ENCODE peak calls at places on chromosomes 11 and 22, in nine cellular contexts. R is cardiac muscle cell, P is lower lobe of right lung, N is ovary, G is astrocyte, C is cardiac fibroblast, J is pancreas, I is AG09309, V is OCI-LY7. K is an unnamed sample.

GRCh38 chr22:46803031-46803880 is 40.8 kb downstream of the TBC1D22A start:
- DNase-seq in R (peak), P (peak), N (no peak), G (no peak), C (peak), J (peak), I (no peak), V (peak), K (peak)

GRCh38 chr22:40176921-40177737 is 596 bp upstream of the TNRC6B start:
- DNase-seq in R (peak), P (no peak), N (no peak), G (peak), C (peak), J (peak), I (no peak), V (peak), K (peak)

GRCh38 chr11:134750619-134751018 is 338.6 kb upstream of the B3GAT1 start:
- DNase-seq in R (no peak), P (no peak), N (no peak), G (no peak), C (no peak), J (no peak), I (no peak), V (no peak), K (no peak)

GRCh38 chr11:44626645-44627044 is 61.2 kb downstream of the CD82 start:
- DNase-seq in R (no peak), P (no peak), N (no peak), G (no peak), C (no peak), J (peak), I (no peak), V (no peak), K (no peak)

GRCh38 chr11:64659417-64660144 is 63.4 kb downstream of the NRXN2 start:
- DNase-seq in R (no peak), P (peak), N (no peak), G (peak), C (peak), J (no peak), I (peak), V (no peak), K (peak)

GRCh38 chr11:92969634-92970347 is at the start of gene MTNR1B:
- DNase-seq in R (peak), P (no peak), N (no peak), G (no peak), C (no peak), J (no peak), I (no peak), V (no peak), K (no peak)

GRCh38 chr11:43920598-43921419 is 21.6 kb upstream of the C11orf96 start:
- DNase-seq in R (no peak), P (no peak), N (peak), G (peak), C (peak), J (peak), I (peak), V (no peak), K (peak)

GRCh38 chr22:31079095-31079642 is 1.9 kb upstream of the SMTN start:
- DNase-seq in R (no peak), P (no peak), N (peak), G (no peak), C (no peak), J (peak), I (no peak), V (peak), K (no peak)

GRCh38 chr11:117179048-117179999 is 781 bp downstream of the SIDT2 start:
- DNase-seq in R (peak), P (peak), N (peak), G (peak), C (peak), J (peak), I (no peak), V (peak), K (no peak)

GRCh38 chr11:11263238-11264030 is 89.6 kb downstream of the CSNK2A3 start:
- DNase-seq in R (no peak), P (no peak), N (no peak), G (no peak), C (peak), J (no peak), I (no peak), V (no peak), K (no peak)

GRCh38 chr11:41177791-41178190 is 281.7 kb downstream of the LRRC4C start:
- DNase-seq in R (no peak), P (no peak), N (no peak), G (peak), C (no peak), J (no peak), I (no peak), V (no peak), K (no peak)

GRCh38 chr11:126992065-126992803 is 8.3 kb downstream of the KIRREL3 start:
- DNase-seq in R (no peak), P (no peak), N (no peak), G (peak), C (peak), J (no peak), I (peak), V (no peak), K (no peak)

GRCh38 chr11:66686100-66686785 is 8.6 kb upstream of the RBM4B start:
- DNase-seq in R (no peak), P (no peak), N (no peak), G (no peak), C (no peak), J (no peak), I (no peak), V (no peak), K (peak)

GRCh38 chr22:19636696-19637355 is 77.5 kb upstream of the SEPTIN5 start:
- DNase-seq in R (no peak), P (no peak), N (no peak), G (no peak), C (no peak), J (no peak), I (no peak), V (no peak), K (no peak)

GRCh38 chr22:49189871-49190270 is 637.8 kb downstream of the BRD1 start:
- DNase-seq in R (no peak), P (peak), N (no peak), G (no peak), C (no peak), J (no peak), I (no peak), V (no peak), K (no peak)

GRCh38 chr11:11081273-11081672 is 223.4 kb upstream of the ZBED5 start:
- DNase-seq in R (no peak), P (no peak), N (no peak), G (no peak), C (no peak), J (no peak), I (no peak), V (no peak), K (no peak)

GRCh38 chr11:72634472-72635095 is 39.6 kb downstream of the PDE2A start:
- DNase-seq in R (no peak), P (no peak), N (peak), G (no peak), C (no peak), J (no peak), I (no peak), V (no peak), K (no peak)

GRCh38 chr22:35638408-35638807 is 9.8 kb upstream of the APOL6 start:
- DNase-seq in R (peak), P (peak), N (peak), G (peak), C (peak), J (peak), I (peak), V (no peak), K (no peak)

GRCh38 chr22:46974077-46974476 is 211.6 kb downstream of the TBC1D22A start:
- DNase-seq in R (no peak), P (no peak), N (no peak), G (no peak), C (no peak), J (no peak), I (no peak), V (no peak), K (no peak)

GRCh38 chr11:66346476-66347424 is 679 bp downstream of the B4GAT1 start:
- DNase-seq in R (no peak), P (no peak), N (no peak), G (no peak), C (no peak), J (peak), I (no peak), V (no peak), K (no peak)

GRCh38 chr11:2376751-2377451 is at the start of gene CD81:
- DNase-seq in R (peak), P (peak), N (peak), G (no peak), C (peak), J (peak), I (no peak), V (peak), K (no peak)

GRCh38 chr11:3000032-3000961 is 8.2 kb upstream of the NAP1L4 start:
- DNase-seq in R (peak), P (peak), N (peak), G (peak), C (peak), J (peak), I (no peak), V (no peak), K (no peak)

GRCh38 chr11:132028380-132029240 is 658.2 kb downstream of the NTM start:
- DNase-seq in R (peak), P (no peak), N (no peak), G (no peak), C (peak), J (no peak), I (no peak), V (peak), K (no peak)

GRCh38 chr11:61725632-61726280 is 26.7 kb upstream of the MYRF start:
- DNase-seq in R (no peak), P (no peak), N (peak), G (peak), C (peak), J (no peak), I (no peak), V (no peak), K (no peak)

GRCh38 chr11:65213322-65214211 is 31.8 kb downstream of the CAPN1 start:
- DNase-seq in R (no peak), P (no peak), N (no peak), G (no peak), C (no peak), J (no peak), I (no peak), V (no peak), K (no peak)

GRCh38 chr11:57787205-57787604 is 25.6 kb downstream of the CTNND1 start:
- DNase-seq in R (no peak), P (no peak), N (no peak), G (no peak), C (no peak), J (no peak), I (no peak), V (no peak), K (no peak)

GRCh38 chr11:20308601-20309000 is 54.9 kb upstream of the HTATIP2 start:
- DNase-seq in R (no peak), P (no peak), N (no peak), G (no peak), C (no peak), J (no peak), I (no peak), V (no peak), K (no peak)

GRCh38 chr11:124894606-124895430 is 2.8 kb downstream of the ROBO4 start:
- DNase-seq in R (no peak), P (no peak), N (no peak), G (no peak), C (no peak), J (no peak), I (no peak), V (no peak), K (no peak)

GRCh38 chr11:111878385-111878765 is 590 bp downstream of the FDXACB1 start:
- DNase-seq in R (no peak), P (no peak), N (no peak), G (no peak), C (no peak), J (no peak), I (no peak), V (no peak), K (no peak)

GRCh38 chr22:45879552-45879949 is 97.4 kb downstream of the WNT7B start:
- DNase-seq in R (no peak), P (no peak), N (no peak), G (no peak), C (no peak), J (no peak), I (no peak), V (no peak), K (peak)

GRCh38 chr22:46081036-46081830 is 69.1 kb upstream of the PPARA start:
- DNase-seq in R (no peak), P (peak), N (peak), G (no peak), C (no peak), J (no peak), I (no peak), V (no peak), K (no peak)

GRCh38 chr11:1139441-1140066 is 18.2 kb upstream of the MUC5AC start:
- DNase-seq in R (no peak), P (no peak), N (no peak), G (peak), C (peak), J (no peak), I (no peak), V (no peak), K (no peak)

GRCh38 chr22:48431536-48432315 is 1395.9 kb downstream of the BRD1 start:
- DNase-seq in R (no peak), P (no peak), N (no peak), G (no peak), C (no peak), J (no peak), I (no peak), V (no peak), K (no peak)

GRCh38 chr11:83520849-83521248 is 234.7 kb upstream of the CCDC90B start:
- DNase-seq in R (no peak), P (no peak), N (no peak), G (no peak), C (no peak), J (no peak), I (no peak), V (no peak), K (no peak)

GRCh38 chr22:44394246-44395115 is 81.7 kb upstream of the SHISAL1 start:
- DNase-seq in R (no peak), P (no peak), N (no peak), G (no peak), C (no peak), J (no peak), I (no peak), V (no peak), K (peak)

GRCh38 chr11:63564785-63565350 is 1.7 kb upstream of the PLAAT2 start:
- DNase-seq in R (no peak), P (peak), N (no peak), G (no peak), C (no peak), J (no peak), I (no peak), V (no peak), K (no peak)

GRCh38 chr11:134040386-134041297 is 28.2 kb upstream of the JAM3 start:
- DNase-seq in R (peak), P (no peak), N (peak), G (peak), C (peak), J (no peak), I (no peak), V (no peak), K (peak)

GRCh38 chr11:69891421-69892236 is 72.4 kb upstream of the FGF3 start:
- DNase-seq in R (no peak), P (no peak), N (no peak), G (no peak), C (no peak), J (no peak), I (no peak), V (no peak), K (no peak)

GRCh38 chr11:69893631-69894030 is 74.4 kb upstream of the FGF3 start:
- DNase-seq in R (no peak), P (peak), N (no peak), G (no peak), C (no peak), J (no peak), I (no peak), V (no peak), K (no peak)

GRCh38 chr11:69892986-69893555 is 73.9 kb upstream of the FGF3 start:
- DNase-seq in R (no peak), P (peak), N (no peak), G (no peak), C (no peak), J (no peak), I (no peak), V (no peak), K (no peak)

GRCh38 chr11:69890476-69890875 is 71.3 kb upstream of the FGF3 start:
- DNase-seq in R (no peak), P (no peak), N (no peak), G (no peak), C (no peak), J (no peak), I (no peak), V (no peak), K (no peak)

DNA sequence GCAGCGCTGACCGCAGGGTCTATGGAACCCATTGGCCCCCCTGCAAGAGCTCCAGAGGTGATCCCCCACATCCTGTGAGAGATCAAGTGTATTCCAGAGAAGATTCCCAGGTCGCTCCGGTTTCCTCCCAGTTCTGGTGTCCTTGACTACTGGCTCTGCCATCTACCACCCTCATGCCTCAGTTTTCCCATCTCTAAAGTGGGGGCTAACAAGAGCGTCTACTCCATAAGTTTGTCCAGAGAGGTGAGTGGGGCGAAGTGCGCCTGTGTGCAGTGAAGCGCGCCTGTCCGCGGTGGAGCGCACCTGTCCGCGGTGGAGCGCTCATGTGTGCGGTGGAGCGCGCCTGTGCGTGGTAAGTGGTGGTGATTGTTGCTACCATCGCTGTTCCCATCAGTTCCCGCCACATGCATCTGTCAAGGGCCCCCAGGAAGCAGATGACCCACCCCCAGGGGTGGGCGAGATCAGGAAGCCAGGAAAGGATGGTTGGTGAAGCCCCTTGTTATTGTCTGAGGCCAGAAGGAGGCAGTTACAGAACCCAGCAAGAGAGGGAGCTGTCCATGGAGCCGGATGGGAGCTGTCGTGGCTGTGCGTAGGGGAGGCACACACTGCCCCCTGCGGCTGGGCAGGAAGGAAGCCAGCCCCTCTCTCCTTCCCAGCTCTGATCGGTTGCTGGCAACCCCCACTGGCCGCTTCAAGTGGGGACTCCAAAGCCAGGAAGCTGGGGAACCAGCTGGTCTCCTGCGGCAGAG is 73.2 kb upstream of the FGF3 start:
- DNase-seq in R (peak), P (no peak), N (no peak), G (no peak), C (no peak), J (no peak), I (no peak), V (no peak), K (no peak)
- TF ChIP-seq CTCF in R (peak), P (no peak), N (no peak), G (peak), C (no peak), J (no peak), I (peak), V (no peak), K (no peak)

DNA sequence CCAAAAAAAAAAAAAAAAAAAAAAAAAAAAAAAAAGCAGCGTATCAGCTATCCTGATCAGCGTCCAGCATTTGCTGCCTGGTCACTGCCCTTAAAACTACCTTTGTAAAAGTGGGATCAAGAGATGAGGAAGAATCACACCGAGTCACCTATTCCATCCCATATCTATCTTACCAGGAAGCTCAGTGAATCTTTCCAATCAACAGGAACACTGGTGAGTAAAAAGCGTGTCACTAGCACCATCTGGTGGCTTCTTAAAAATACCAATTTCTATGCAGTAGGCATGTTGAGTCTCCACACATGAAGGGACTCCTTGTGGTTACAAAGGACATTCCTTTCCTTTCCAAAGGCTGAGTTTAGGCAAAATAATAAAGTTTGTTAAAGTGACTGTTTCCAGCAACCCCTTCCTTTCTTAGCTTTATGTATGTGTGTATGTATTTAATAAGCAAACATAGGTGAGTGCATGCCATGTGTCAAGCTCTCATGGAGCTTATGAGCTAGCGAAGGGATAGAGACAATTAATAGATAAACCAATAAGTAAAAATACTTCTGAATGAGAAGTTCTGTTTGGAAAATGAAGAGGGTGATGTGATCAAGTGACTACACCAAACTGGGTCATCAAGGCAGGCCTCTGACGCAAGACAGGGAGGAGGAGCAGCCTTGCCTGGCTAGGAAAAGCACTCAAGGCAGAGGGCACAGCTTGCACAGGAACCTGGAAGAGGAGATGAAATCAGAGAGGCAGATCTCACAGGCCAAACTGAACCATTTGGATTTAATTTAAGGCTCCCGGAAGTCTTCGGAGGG is 13.9 kb upstream of the TP53AIP1 start:
- DNase-seq in R (peak), P (no peak), N (no peak), G (peak), C (peak), J (peak), I (peak), V (peak), K (no peak)
- TF ChIP-seq CTCF in R (peak), P (peak), N (peak), G (peak), C (peak), J (peak), I (peak), V (peak), K (peak)

DNA sequence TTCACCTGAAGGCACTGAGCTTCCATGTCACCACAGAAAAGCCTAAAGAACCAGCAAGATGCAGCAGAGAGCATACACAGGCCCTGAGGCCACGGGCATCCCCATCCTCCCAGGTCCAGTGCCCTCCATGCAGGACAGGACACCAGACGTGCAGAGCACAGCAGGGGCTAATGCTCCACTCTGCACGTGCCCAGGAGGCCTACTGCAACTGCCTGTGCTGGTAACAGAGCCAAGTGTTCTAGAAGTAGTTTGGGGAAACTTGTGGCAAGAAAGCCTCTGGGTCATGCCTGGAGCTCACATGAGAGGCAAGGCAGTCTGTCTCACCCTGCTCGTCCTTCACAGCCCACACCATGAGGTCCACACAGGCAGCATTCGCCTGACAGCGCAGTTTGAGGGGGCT is 30.7 kb downstream of the SERPIND1 start:
- DNase-seq in R (no peak), P (no peak), N (no peak), G (no peak), C (no peak), J (no peak), I (no peak), V (no peak), K (no peak)
- TF ChIP-seq CTCF in R (no peak), P (no peak), N (no peak), G (no peak), C (no peak), J (no peak), I (no peak), V (no peak), K (no peak)

DNA sequence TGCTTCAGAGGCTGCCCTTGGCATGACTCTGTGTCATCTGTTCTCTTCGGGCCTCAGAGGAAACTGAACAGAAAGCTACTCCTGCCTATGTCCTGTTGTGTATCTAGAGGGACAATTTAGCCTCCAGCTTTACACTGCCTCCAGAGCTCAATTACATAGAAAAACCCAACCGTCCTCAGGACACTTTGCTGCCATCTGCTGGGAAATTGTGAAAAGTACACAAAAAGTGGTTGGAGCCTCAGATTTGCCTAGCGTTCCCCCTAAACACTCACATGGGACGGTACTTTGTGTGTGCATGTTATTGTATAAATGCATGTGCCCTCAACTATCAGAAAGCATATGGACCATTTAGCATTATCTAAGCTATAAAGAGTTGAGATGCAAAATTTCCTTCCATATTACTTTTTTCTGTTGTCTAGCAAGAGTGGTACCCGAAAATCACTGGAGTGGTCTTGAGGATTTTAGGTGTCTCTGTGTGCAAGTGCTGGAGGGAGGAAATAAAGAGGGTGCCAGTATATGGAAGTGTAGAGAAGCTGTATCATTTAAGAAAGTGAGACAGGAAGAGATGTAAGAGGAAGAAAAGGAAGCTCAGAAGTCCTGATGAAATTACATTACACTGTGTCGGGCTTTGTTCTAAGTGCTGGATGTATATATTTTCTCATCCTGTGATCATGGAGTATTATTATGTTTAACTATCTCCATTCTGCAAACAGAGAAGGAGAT is 8.7 kb upstream of the MS4A4E start:
- DNase-seq in R (peak), P (no peak), N (no peak), G (no peak), C (peak), J (peak), I (no peak), V (no peak), K (no peak)
- TF ChIP-seq CTCF in R (peak), P (peak), N (peak), G (no peak), C (peak), J (no peak), I (no peak), V (peak), K (peak)